ENCODE peak calls at places on chromosome X, in six cellular contexts. Y is Caco-2; N is activated CD4-positive, alpha-beta T cell treated with anti-CD3 and anti-CD28 coated beads, Interleukin-2, amount 50 U/mL, for 1 hour; U is T-helper 9 cell; D is stimulated activated CD8-positive, alpha-beta memory T cell treated with anti-CD3 and anti-CD28 coated beads, Interleukin-15, amount 100 ng/mL, for 24 hours; R is NCI-H510A treated with DMSO at 0.1 percent for 48 hours. W is an unnamed sample.

GRCh38 chrX:153519569-153520285 is 2.3 kb downstream of the ATP2B3 start:
- DNase-seq in Y (no peak), N (no peak), U (no peak), D (no peak), R (no peak), W (no peak)

GRCh38 chrX:91434351-91435168 is at the start of gene PABPC5:
- DNase-seq in Y (no peak), N (no peak), U (no peak), D (no peak), R (peak; percentile 84), W (peak; percentile 5)

GRCh38 chrX:135740683-135741149 is 27.3 kb downstream of the CT45A3 start:
- DNase-seq in Y (peak; percentile 37), N (peak; percentile 26), U (peak; percentile 49), D (peak; percentile 16), R (no peak), W (no peak)

GRCh38 chrX:110806145-110806544 is 10.5 kb upstream of the CHRDL1 start:
- DNase-seq in Y (no peak), N (no peak), U (no peak), D (no peak), R (no peak), W (no peak)

GRCh38 chrX:116277391-116277790 is 106.8 kb downstream of the AGTR2 start:
- DNase-seq in Y (no peak), N (no peak), U (no peak), D (no peak), R (no peak), W (no peak)

GRCh38 chrX:141185366-141185765 is 8.4 kb upstream of the LDOC1 start:
- DNase-seq in Y (no peak), N (no peak), U (no peak), D (no peak), R (no peak), W (no peak)

GRCh38 chrX:123860506-123860840 is 620 bp downstream of the XIAP start:
- DNase-seq in Y (no peak), N (peak; percentile 9), U (peak; percentile 9), D (no peak), R (peak; percentile 53), W (no peak)

GRCh38 chrX:72621163-72621562 is 48.5 kb upstream of the HDAC8 start:
- DNase-seq in Y (no peak), N (no peak), U (no peak), D (no peak), R (no peak), W (no peak)

GRCh38 chrX:47217121-47217851 is 1.2 kb upstream of the CDK16 start:
- DNase-seq in Y (no peak), N (peak; percentile 16), U (no peak), D (no peak), R (no peak), W (peak; percentile 4)

GRCh38 chrX:49695276-49696180 is at the start of gene PAGE1:
- DNase-seq in Y (no peak), N (no peak), U (no peak), D (no peak), R (no peak), W (no peak)

GRCh38 chrX:134186362-134187121 is 50.4 kb upstream of the CCDC160 start:
- DNase-seq in Y (no peak), N (peak; percentile 25), U (peak; percentile 28), D (no peak), R (no peak), W (no peak)

GRCh38 chrX:65407157-65407626 is 127.4 kb downstream of the LAS1L start:
- DNase-seq in Y (no peak), N (no peak), U (no peak), D (no peak), R (no peak), W (no peak)

GRCh38 chrX:20019672-20020365 is 29.0 kb upstream of the BCLAF3 start:
- DNase-seq in Y (no peak), N (no peak), U (no peak), D (no peak), R (no peak), W (no peak)

GRCh38 chrX:110414679-110415439 is 56.2 kb downstream of the RTL9 start:
- DNase-seq in Y (no peak), N (no peak), U (no peak), D (no peak), R (no peak), W (no peak)

GRCh38 chrX:129553619-129554288 is 13.7 kb downstream of the OCRL start:
- DNase-seq in Y (no peak), N (no peak), U (no peak), D (no peak), R (no peak), W (no peak)

W was measured in cortex of kidney.